ENCODE peak calls at places on chromosomes 7 and 10, in eight cellular contexts. One of them, this sample, is unnamed.
A peak's percentile ranks its signal among the peaks of the same experiment; 100 is the strongest.

GRCh38 chr7:30928254-30928872 is 16.7 kb downstream of the AQP1 start:
- DNase-seq in right atrium auricular region: no peak
- DNase-seq in astrocyte of the cerebellum: no peak
- DNase-seq in HL-60: no peak
- DNase-seq in IMR-90: no peak
- DNase-seq in right cardiac atrium: peak; percentile 12
- DNase-seq in adipocyte: no peak
- DNase-seq in body of pancreas: no peak
- DNase-seq in this sample: no peak

GRCh38 chr10:43287056-43288007 is 20.5 kb upstream of the RASGEF1A start:
- DNase-seq in right atrium auricular region: no peak
- DNase-seq in astrocyte of the cerebellum: no peak
- DNase-seq in HL-60: peak; percentile 41
- DNase-seq in IMR-90: no peak
- DNase-seq in right cardiac atrium: no peak
- DNase-seq in adipocyte: no peak
- DNase-seq in body of pancreas: no peak
- DNase-seq in this sample: no peak

GRCh38 chr7:106009511-106010226 is 46.6 kb downstream of the CDHR3 start:
- DNase-seq in right atrium auricular region: peak; percentile 72
- DNase-seq in astrocyte of the cerebellum: peak; percentile 68
- DNase-seq in HL-60: peak; percentile 47
- DNase-seq in IMR-90: peak; percentile 98
- DNase-seq in right cardiac atrium: peak; percentile 89
- DNase-seq in adipocyte: peak; percentile 95
- DNase-seq in body of pancreas: peak; percentile 85
- DNase-seq in this sample: peak; percentile 85

GRCh38 chr7:135208417-135208793 is 2.9 kb downstream of the WDR91 start:
- DNase-seq in right atrium auricular region: no peak
- DNase-seq in astrocyte of the cerebellum: no peak
- DNase-seq in HL-60: no peak
- DNase-seq in IMR-90: no peak
- DNase-seq in right cardiac atrium: no peak
- DNase-seq in adipocyte: no peak
- DNase-seq in body of pancreas: no peak
- DNase-seq in this sample: no peak

GRCh38 chr7:33334349-33334748 is 205.0 kb downstream of the BBS9 start:
- DNase-seq in right atrium auricular region: no peak
- DNase-seq in astrocyte of the cerebellum: no peak
- DNase-seq in HL-60: no peak
- DNase-seq in IMR-90: peak; percentile 13
- DNase-seq in right cardiac atrium: no peak
- DNase-seq in adipocyte: no peak
- DNase-seq in body of pancreas: no peak
- DNase-seq in this sample: no peak

GRCh38 chr10:116451956-116452720 is 24.5 kb downstream of the PNLIPRP3 start:
- DNase-seq in right atrium auricular region: no peak
- DNase-seq in astrocyte of the cerebellum: no peak
- DNase-seq in HL-60: no peak
- DNase-seq in IMR-90: no peak
- DNase-seq in right cardiac atrium: no peak
- DNase-seq in adipocyte: no peak
- DNase-seq in body of pancreas: no peak
- DNase-seq in this sample: no peak

GRCh38 chr10:52083422-52083821 is 230.7 kb upstream of the DKK1 start:
- DNase-seq in right atrium auricular region: no peak
- DNase-seq in astrocyte of the cerebellum: no peak
- DNase-seq in HL-60: no peak
- DNase-seq in IMR-90: no peak
- DNase-seq in right cardiac atrium: no peak
- DNase-seq in adipocyte: no peak
- DNase-seq in body of pancreas: no peak
- DNase-seq in this sample: no peak

GRCh38 chr10:184911-185310 is 49.7 kb downstream of the ZMYND11 start:
- DNase-seq in right atrium auricular region: no peak
- DNase-seq in astrocyte of the cerebellum: peak; percentile 26
- DNase-seq in HL-60: no peak
- DNase-seq in IMR-90: peak; percentile 59
- DNase-seq in right cardiac atrium: no peak
- DNase-seq in adipocyte: no peak
- DNase-seq in body of pancreas: no peak
- DNase-seq in this sample: no peak

GRCh38 chr7:18192228-18192627 is 164.6 kb upstream of the PRPS1L1 start:
- DNase-seq in right atrium auricular region: no peak
- DNase-seq in astrocyte of the cerebellum: no peak
- DNase-seq in HL-60: no peak
- DNase-seq in IMR-90: no peak
- DNase-seq in right cardiac atrium: no peak
- DNase-seq in adipocyte: no peak
- DNase-seq in body of pancreas: no peak
- DNase-seq in this sample: no peak

GRCh38 chr10:118818621-118819221 is 64.0 kb upstream of the CACUL1 start:
- DNase-seq in right atrium auricular region: no peak
- DNase-seq in astrocyte of the cerebellum: no peak
- DNase-seq in HL-60: no peak
- DNase-seq in IMR-90: no peak
- DNase-seq in right cardiac atrium: no peak
- DNase-seq in adipocyte: no peak
- DNase-seq in body of pancreas: no peak
- DNase-seq in this sample: no peak

GRCh38 chr10:63603709-63604445 is 82.7 kb downstream of the REEP3 start:
- DNase-seq in right atrium auricular region: no peak
- DNase-seq in astrocyte of the cerebellum: peak; percentile 35
- DNase-seq in HL-60: no peak
- DNase-seq in IMR-90: peak; percentile 94
- DNase-seq in right cardiac atrium: no peak
- DNase-seq in adipocyte: peak; percentile 45
- DNase-seq in body of pancreas: no peak
- DNase-seq in this sample: no peak

GRCh38 chr7:95905165-95905564 is 132.8 kb downstream of the DYNC1I1 start:
- DNase-seq in right atrium auricular region: no peak
- DNase-seq in astrocyte of the cerebellum: no peak
- DNase-seq in HL-60: no peak
- DNase-seq in IMR-90: no peak
- DNase-seq in right cardiac atrium: no peak
- DNase-seq in adipocyte: peak; percentile 10
- DNase-seq in body of pancreas: no peak
- DNase-seq in this sample: no peak

GRCh38 chr10:5904227-5904626 is 14.2 kb downstream of the FBH1 start:
- DNase-seq in right atrium auricular region: no peak
- DNase-seq in astrocyte of the cerebellum: no peak
- DNase-seq in HL-60: no peak
- DNase-seq in IMR-90: no peak
- DNase-seq in right cardiac atrium: no peak
- DNase-seq in adipocyte: no peak
- DNase-seq in body of pancreas: no peak
- DNase-seq in this sample: no peak

GRCh38 chr7:116339564-116339963 is 129.2 kb downstream of the TES start:
- DNase-seq in right atrium auricular region: no peak
- DNase-seq in astrocyte of the cerebellum: no peak
- DNase-seq in HL-60: no peak
- DNase-seq in IMR-90: peak; percentile 45
- DNase-seq in right cardiac atrium: no peak
- DNase-seq in adipocyte: no peak
- DNase-seq in body of pancreas: no peak
- DNase-seq in this sample: no peak

GRCh38 chr10:114665406-114665805 is 7.3 kb upstream of the ABLIM1 start:
- DNase-seq in right atrium auricular region: no peak
- DNase-seq in astrocyte of the cerebellum: no peak
- DNase-seq in HL-60: no peak
- DNase-seq in IMR-90: no peak
- DNase-seq in right cardiac atrium: no peak
- DNase-seq in adipocyte: no peak
- DNase-seq in body of pancreas: no peak
- DNase-seq in this sample: no peak

GRCh38 chr7:103499976-103500375 is 54.0 kb upstream of the SLC26A5 start:
- DNase-seq in right atrium auricular region: no peak
- DNase-seq in astrocyte of the cerebellum: no peak
- DNase-seq in HL-60: no peak
- DNase-seq in IMR-90: peak; percentile 52
- DNase-seq in right cardiac atrium: no peak
- DNase-seq in adipocyte: peak; percentile 23
- DNase-seq in body of pancreas: no peak
- DNase-seq in this sample: no peak

DNA sequence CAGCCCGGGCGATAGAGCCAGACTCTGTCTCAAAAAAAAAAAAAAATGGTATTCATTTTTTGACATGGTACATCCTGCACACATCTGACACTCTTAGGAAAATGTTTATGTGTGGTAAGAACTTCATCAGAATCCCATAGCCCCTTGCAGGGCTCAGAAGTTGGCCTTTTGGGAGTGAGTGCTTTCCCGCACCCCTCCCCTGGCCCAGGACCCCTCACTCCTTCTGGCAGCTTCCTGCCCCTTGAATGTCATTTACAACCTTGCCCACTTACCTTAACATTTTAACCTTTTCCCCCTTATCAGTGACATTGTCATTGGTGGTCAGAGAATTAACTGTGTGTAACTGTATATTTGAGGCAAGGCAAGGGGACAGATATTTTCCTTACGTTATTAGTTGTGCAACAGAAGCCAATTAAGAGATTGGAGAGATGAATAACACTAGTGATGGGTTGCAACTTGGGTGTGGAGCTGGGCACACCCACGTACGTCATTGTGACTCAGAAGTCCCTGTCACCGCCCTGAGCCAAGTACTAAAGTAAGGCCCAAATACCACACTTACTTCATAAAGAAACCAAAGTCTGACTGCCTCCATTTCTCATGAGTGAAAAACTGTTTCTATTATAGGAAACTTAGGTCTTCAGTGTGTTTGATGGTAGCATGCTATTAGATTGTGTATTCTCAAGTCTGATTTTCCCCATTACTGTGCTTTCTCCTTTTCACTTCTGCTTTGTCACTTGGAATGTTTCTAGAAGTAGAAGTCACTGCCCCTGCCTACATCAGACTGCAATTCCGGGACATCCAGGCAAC is 31.6 kb downstream of the OGDH start:
- DNase-seq in right atrium auricular region: peak; percentile 90
- DNase-seq in astrocyte of the cerebellum: peak; percentile 8
- DNase-seq in HL-60: peak; percentile 72
- DNase-seq in IMR-90: peak; percentile 89
- DNase-seq in right cardiac atrium: peak; percentile 75
- DNase-seq in adipocyte: peak; percentile 83
- DNase-seq in body of pancreas: no peak
- DNase-seq in this sample: no peak
- H3K4me3 ChIP-seq in right atrium auricular region: no peak overlapping the region
- H3K4me3 ChIP-seq in astrocyte of the cerebellum: no peak overlapping the region
- H3K4me3 ChIP-seq in HL-60: no peak overlapping the region
- H3K4me3 ChIP-seq in IMR-90: no peak overlapping the region
- H3K4me3 ChIP-seq in right cardiac atrium: no peak overlapping the region
- H3K4me3 ChIP-seq in adipocyte: no peak overlapping the region
- H3K4me3 ChIP-seq in body of pancreas: no peak overlapping the region
- H3K4me3 ChIP-seq in this sample: no peak overlapping the region

GRCh38 chr10:34647848-34648247 is 167.2 kb downstream of the PARD3 start:
- DNase-seq in right atrium auricular region: no peak
- DNase-seq in astrocyte of the cerebellum: no peak
- DNase-seq in HL-60: no peak
- DNase-seq in IMR-90: no peak
- DNase-seq in right cardiac atrium: no peak
- DNase-seq in adipocyte: no peak
- DNase-seq in body of pancreas: no peak
- DNase-seq in this sample: no peak
- H3K4me3 ChIP-seq in right atrium auricular region: no peak overlapping the region
- H3K4me3 ChIP-seq in astrocyte of the cerebellum: no peak overlapping the region
- H3K4me3 ChIP-seq in HL-60: no peak overlapping the region
- H3K4me3 ChIP-seq in IMR-90: no peak overlapping the region
- H3K4me3 ChIP-seq in right cardiac atrium: no peak overlapping the region
- H3K4me3 ChIP-seq in adipocyte: no peak overlapping the region
- H3K4me3 ChIP-seq in body of pancreas: no peak overlapping the region
- H3K4me3 ChIP-seq in this sample: no peak overlapping the region

DNA sequence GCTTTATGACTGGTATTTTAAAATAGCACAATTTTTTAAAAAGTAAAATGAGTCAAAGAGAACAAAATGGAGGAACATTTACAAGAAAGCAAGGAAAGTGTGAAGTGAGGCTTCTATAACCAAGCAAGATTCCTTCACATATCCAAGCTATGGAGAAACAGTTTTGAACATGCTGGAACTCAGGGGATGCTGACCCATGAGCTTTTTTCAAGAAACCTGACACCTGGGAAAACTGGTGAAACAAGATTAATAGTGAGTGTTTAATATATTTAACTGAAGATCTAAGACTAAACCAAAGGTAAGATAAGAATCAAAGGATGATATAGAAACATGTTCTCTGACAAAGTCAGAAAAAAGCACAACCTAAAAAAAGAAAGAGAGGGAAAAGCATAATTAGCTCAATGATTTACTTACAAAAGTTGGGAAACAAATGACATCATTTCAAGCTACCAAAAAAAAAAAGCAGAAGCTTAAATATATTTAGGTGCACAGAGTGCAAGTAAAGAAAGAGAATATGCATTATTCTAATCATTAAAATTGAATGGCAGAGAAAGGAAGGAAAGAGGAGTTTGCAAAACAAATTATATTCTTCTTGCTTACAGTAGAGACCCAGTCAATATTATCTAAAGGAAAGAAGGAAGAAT is 24.9 kb downstream of the C7orf25 start:
- DNase-seq in right atrium auricular region: no peak
- DNase-seq in astrocyte of the cerebellum: no peak
- DNase-seq in HL-60: no peak
- DNase-seq in IMR-90: no peak
- DNase-seq in right cardiac atrium: no peak
- DNase-seq in adipocyte: no peak
- DNase-seq in body of pancreas: no peak
- DNase-seq in this sample: no peak
- H3K4me3 ChIP-seq in right atrium auricular region: no peak overlapping the region
- H3K4me3 ChIP-seq in astrocyte of the cerebellum: no peak overlapping the region
- H3K4me3 ChIP-seq in HL-60: peak overlapping the region; percentile 7
- H3K4me3 ChIP-seq in IMR-90: no peak overlapping the region
- H3K4me3 ChIP-seq in right cardiac atrium: no peak overlapping the region
- H3K4me3 ChIP-seq in adipocyte: no peak overlapping the region
- H3K4me3 ChIP-seq in body of pancreas: no peak overlapping the region
- H3K4me3 ChIP-seq in this sample: peak overlapping the region; percentile 84

GRCh38 chr7:92715963-92716362 is 120.4 kb downstream of the CDK6 start:
- DNase-seq in right atrium auricular region: no peak
- DNase-seq in astrocyte of the cerebellum: no peak
- DNase-seq in HL-60: no peak
- DNase-seq in IMR-90: no peak
- DNase-seq in right cardiac atrium: no peak
- DNase-seq in adipocyte: no peak
- DNase-seq in body of pancreas: no peak
- DNase-seq in this sample: no peak

GRCh38 chr7:92716825-92717580 is 119.4 kb downstream of the CDK6 start:
- DNase-seq in right atrium auricular region: no peak
- DNase-seq in astrocyte of the cerebellum: no peak
- DNase-seq in HL-60: no peak
- DNase-seq in IMR-90: no peak
- DNase-seq in right cardiac atrium: no peak
- DNase-seq in adipocyte: no peak
- DNase-seq in body of pancreas: no peak
- DNase-seq in this sample: no peak

GRCh38 chr7:92717601-92717981 is 118.8 kb downstream of the CDK6 start:
- DNase-seq in right atrium auricular region: no peak
- DNase-seq in astrocyte of the cerebellum: peak; percentile 37
- DNase-seq in HL-60: no peak
- DNase-seq in IMR-90: peak; percentile 66
- DNase-seq in right cardiac atrium: no peak
- DNase-seq in adipocyte: peak; percentile 51
- DNase-seq in body of pancreas: no peak
- DNase-seq in this sample: no peak

GRCh38 chr7:92720604-92721350 is 115.6 kb downstream of the CDK6 start:
- DNase-seq in right atrium auricular region: no peak
- DNase-seq in astrocyte of the cerebellum: no peak
- DNase-seq in HL-60: no peak
- DNase-seq in IMR-90: no peak
- DNase-seq in right cardiac atrium: no peak
- DNase-seq in adipocyte: no peak
- DNase-seq in body of pancreas: no peak
- DNase-seq in this sample: no peak

GRCh38 chr7:92717982-92718716 is 118.2 kb downstream of the CDK6 start:
- DNase-seq in right atrium auricular region: peak; percentile 76
- DNase-seq in astrocyte of the cerebellum: peak; percentile 78
- DNase-seq in HL-60: no peak
- DNase-seq in IMR-90: peak; percentile 57
- DNase-seq in right cardiac atrium: peak; percentile 51
- DNase-seq in adipocyte: peak; percentile 89
- DNase-seq in body of pancreas: peak; percentile 54
- DNase-seq in this sample: no peak
- H3K4me3 ChIP-seq in right atrium auricular region: peak overlapping the region; percentile 39
- H3K4me3 ChIP-seq in astrocyte of the cerebellum: peak overlapping the region; percentile 40
- H3K4me3 ChIP-seq in HL-60: no peak overlapping the region
- H3K4me3 ChIP-seq in IMR-90: no peak overlapping the region
- H3K4me3 ChIP-seq in right cardiac atrium: peak overlapping the region; percentile 58
- H3K4me3 ChIP-seq in adipocyte: peak overlapping the region; percentile 49
- H3K4me3 ChIP-seq in body of pancreas: no peak overlapping the region
- H3K4me3 ChIP-seq in this sample: no peak overlapping the region

This sample was measured in Caco-2.